ENCODE peak calls at places on chromosomes 13 and 19, in five cellular contexts. G is EL, D is HEK293T, O is NCI-H1092, B is T-cell. K is an unnamed sample.

GRCh38 chr13:23268441-23268840 is 87.7 kb downstream of the SGCG start:
- DNase-seq in G (no peak), D (no peak), O (no peak), B (no peak), K (no peak)

GRCh38 chr19:38736036-38736412 is 8.2 kb downstream of the CAPN12 start:
- DNase-seq in G (peak; percentile 46), D (peak; percentile 66), O (no peak), B (peak; percentile 58), K (no peak)

GRCh38 chr19:51760811-51761356 is at the start of gene FPR2:
- DNase-seq in G (no peak), D (no peak), O (no peak), B (no peak), K (no peak)

GRCh38 chr13:20156711-20157110 is 4.1 kb downstream of the GJA3 start:
- DNase-seq in G (no peak), D (no peak), O (no peak), B (no peak), K (no peak)

GRCh38 chr19:46134527-46134926 is 10.0 kb upstream of the IGFL3 start:
- DNase-seq in G (no peak), D (no peak), O (no peak), B (no peak), K (peak; percentile 27)

GRCh38 chr13:50677687-50678463 is 165.6 kb downstream of the DLEU7 start:
- DNase-seq in G (peak; percentile 67), D (no peak), O (no peak), B (no peak), K (peak; percentile 71)

GRCh38 chr19:18205180-18205915 is 1.5 kb upstream of the RAB3A start:
- DNase-seq in G (peak; percentile 75), D (no peak), O (no peak), B (peak; percentile 53), K (peak; percentile 50)

GRCh38 chr19:44113784-44114390 is 688 bp downstream of the ZNF225 start:
- DNase-seq in G (peak; percentile 18), D (peak; percentile 9), O (no peak), B (no peak), K (no peak)

GRCh38 chr19:49669511-49669910 is 3.8 kb downstream of the BCL2L12 start:
- DNase-seq in G (no peak), D (no peak), O (no peak), B (no peak), K (no peak)

GRCh38 chr13:73325351-73326214 is 266.8 kb downstream of the KLF5 start:
- DNase-seq in G (no peak), D (no peak), O (no peak), B (no peak), K (no peak)

GRCh38 chr13:77325371-77325941 is 1.4 kb downstream of the MYCBP2 start:
- DNase-seq in G (peak; percentile 25), D (no peak), O (no peak), B (no peak), K (no peak)